ENCODE peak calls at places on chromosome 16, in four cellular contexts. One of them, this sample, is unnamed.

GRCh38 chr16:31094088-31094423 is 541 bp downstream of the VKORC1 start:
- DNase-seq in HCT116: no peak
- DNase-seq in GM12878: no peak
- DNase-seq in K562: no peak
- DNase-seq in this sample: no peak

GRCh38 chr16:84574191-84574590 is 43.7 kb downstream of the COTL1 start:
- DNase-seq in GM12878: no peak
- DNase-seq in HCT116: no peak
- DNase-seq in K562: no peak
- DNase-seq in this sample: no peak

GRCh38 chr16:700684-701584 is 4.7 kb downstream of the FBXL16 start:
- DNase-seq in GM12878: no peak
- DNase-seq in K562: peak
- DNase-seq in HCT116: no peak
- DNase-seq in this sample: no peak

GRCh38 chr16:19382084-19382801 is 35.4 kb upstream of the TMC5 start:
- DNase-seq in HCT116: no peak
- DNase-seq in K562: no peak
- DNase-seq in GM12878: no peak
- DNase-seq in this sample: no peak

GRCh38 chr16:22296225-22297113 is 740 bp upstream of the POLR3E start:
- DNase-seq in HCT116: no peak
- DNase-seq in GM12878: peak
- DNase-seq in K562: no peak
- DNase-seq in this sample: no peak

GRCh38 chr16:88376835-88377726 is 5.7 kb upstream of the ZNF469 start:
- DNase-seq in HCT116: no peak
- DNase-seq in K562: no peak
- DNase-seq in GM12878: no peak
- DNase-seq in this sample: no peak

GRCh38 chr16:59198487-59198886 is 464.4 kb upstream of the GOT2 start:
- DNase-seq in HCT116: no peak
- DNase-seq in GM12878: no peak
- DNase-seq in K562: no peak
- DNase-seq in this sample: no peak

GRCh38 chr16:20874088-20874581 is 26.0 kb downstream of the DCUN1D3 start:
- DNase-seq in K562: no peak
- DNase-seq in HCT116: no peak
- DNase-seq in GM12878: no peak
- DNase-seq in this sample: no peak

GRCh38 chr16:90008708-90009145 is 10.5 kb downstream of the DBNDD1 start:
- DNase-seq in GM12878: no peak
- DNase-seq in K562: no peak
- DNase-seq in HCT116: no peak
- DNase-seq in this sample: no peak

GRCh38 chr16:77387075-77387474 is 47.8 kb downstream of the ADAMTS18 start:
- DNase-seq in HCT116: no peak
- DNase-seq in GM12878: no peak
- DNase-seq in K562: no peak
- DNase-seq in this sample: no peak

GRCh38 chr16:64981568-64982281 is 140.1 kb downstream of the CDH11 start:
- DNase-seq in K562: no peak
- DNase-seq in HCT116: no peak
- DNase-seq in GM12878: no peak
- DNase-seq in this sample: no peak

GRCh38 chr16:12735805-12736204 is 67.9 kb downstream of the CPPED1 start:
- DNase-seq in K562: no peak
- DNase-seq in GM12878: no peak
- DNase-seq in HCT116: no peak
- DNase-seq in this sample: no peak
- TF ChIP-seq SP1 in K562: no peak
- TF ChIP-seq SP1 in GM12878: no peak
- TF ChIP-seq SP1 in HCT116: no peak
- TF ChIP-seq SP1 in this sample: no peak

DNA sequence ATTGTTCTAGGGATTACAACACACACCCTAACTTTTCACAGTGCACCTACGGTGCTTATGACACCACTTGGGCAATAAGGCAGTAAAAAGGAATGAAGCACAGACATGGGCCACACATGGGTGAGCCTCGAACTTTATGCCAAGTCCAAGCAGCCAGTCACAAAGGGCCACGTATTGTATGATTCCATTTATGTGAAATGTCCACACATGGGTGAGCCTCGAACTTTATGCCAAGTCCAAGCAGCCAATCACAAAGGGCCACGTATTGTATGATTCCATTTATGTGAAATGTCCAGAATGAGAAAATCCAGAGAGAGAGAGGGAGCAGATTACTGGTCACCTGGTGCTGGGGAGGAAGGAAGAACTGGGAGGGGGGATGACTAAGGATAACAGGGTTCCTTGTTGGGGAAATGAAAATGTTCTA is 22.2 kb downstream of the RMI2 start:
- DNase-seq in K562: peak
- DNase-seq in GM12878: no peak
- DNase-seq in HCT116: no peak
- DNase-seq in this sample: no peak
- TF ChIP-seq EGR1 in K562: no peak
- TF ChIP-seq EGR1 in GM12878: no peak
- TF ChIP-seq EGR1 in HCT116: no peak
- TF ChIP-seq EGR1 in this sample: no peak

GRCh38 chr16:1918890-1919679 is 870 bp upstream of the HS3ST6 start:
- DNase-seq in GM12878: no peak
- DNase-seq in HCT116: no peak
- DNase-seq in K562: no peak
- DNase-seq in this sample: no peak

GRCh38 chr16:1919680-1919998 is 1.4 kb upstream of the HS3ST6 start:
- DNase-seq in K562: no peak
- DNase-seq in GM12878: no peak
- DNase-seq in HCT116: no peak
- DNase-seq in this sample: no peak

GRCh38 chr16:1918312-1918889 is at the start of gene HS3ST6:
- DNase-seq in GM12878: no peak
- DNase-seq in K562: peak
- DNase-seq in HCT116: no peak
- DNase-seq in this sample: no peak

GRCh38 chr16:1922357-1922756 is 4.1 kb upstream of the HS3ST6 start:
- DNase-seq in HCT116: no peak
- DNase-seq in K562: no peak
- DNase-seq in GM12878: no peak
- DNase-seq in this sample: no peak

GRCh38 chr16:1920727-1921155 is 2.5 kb upstream of the HS3ST6 start:
- DNase-seq in GM12878: no peak
- DNase-seq in K562: peak
- DNase-seq in HCT116: no peak
- DNase-seq in this sample: peak
- TF ChIP-seq SP1 in GM12878: no peak
- TF ChIP-seq SP1 in K562: no peak
- TF ChIP-seq SP1 in HCT116: no peak
- TF ChIP-seq SP1 in this sample: peak

GRCh38 chr16:50880926-50881325 is 139.0 kb downstream of the CYLD start:
- DNase-seq in K562: no peak
- DNase-seq in HCT116: no peak
- DNase-seq in GM12878: no peak
- DNase-seq in this sample: no peak

GRCh38 chr16:50881331-50881830 is 139.5 kb downstream of the CYLD start:
- DNase-seq in GM12878: no peak
- DNase-seq in K562: no peak
- DNase-seq in HCT116: no peak
- DNase-seq in this sample: no peak

GRCh38 chr16:50878966-50879615 is 137.2 kb downstream of the CYLD start:
- DNase-seq in GM12878: no peak
- DNase-seq in HCT116: no peak
- DNase-seq in K562: peak
- DNase-seq in this sample: no peak

GRCh38 chr16:50878536-50878935 is 136.7 kb downstream of the CYLD start:
- DNase-seq in HCT116: no peak
- DNase-seq in K562: no peak
- DNase-seq in GM12878: no peak
- DNase-seq in this sample: no peak

GRCh38 chr16:50879873-50880695 is 138.2 kb downstream of the CYLD start:
- DNase-seq in GM12878: no peak
- DNase-seq in HCT116: no peak
- DNase-seq in K562: no peak
- DNase-seq in this sample: peak
- TF ChIP-seq EGR1 in GM12878: no peak
- TF ChIP-seq EGR1 in HCT116: no peak
- TF ChIP-seq EGR1 in K562: no peak
- TF ChIP-seq EGR1 in this sample: no peak

This sample was measured in H1.